ENCODE peak calls at places on chromosome 21, in five cellular contexts. K is fibroblast of pulmonary artery, P is cardiac fibroblast, Q is B cell, Y is GM10248. C is an unnamed sample.

GRCh38 chr21:25171438-25171837 is 435.8 kb downstream of the MRPL39 start:
- DNase-seq in P (peak), Q (no peak), Y (no peak), K (peak), C (no peak)

GRCh38 chr21:44684483-44684882 is 2.5 kb upstream of the KRTAP12-1 start:
- DNase-seq in Y (no peak), K (no peak), P (no peak), Q (no peak), C (no peak)

GRCh38 chr21:27388835-27389234 is 421.9 kb upstream of the ADAMTS5 start:
- DNase-seq in P (no peak), Q (no peak), K (no peak), Y (no peak), C (no peak)

GRCh38 chr21:30194701-30195299 is 21.1 kb downstream of the CLDN8 start:
- DNase-seq in Q (no peak), K (peak), P (peak), Y (no peak), C (no peak)

GRCh38 chr21:27429612-27430361 is 462.9 kb upstream of the ADAMTS5 start:
- DNase-seq in K (peak), Q (no peak), P (peak), Y (no peak), C (no peak)

GRCh38 chr21:42975886-42976608 is 1.7 kb downstream of the PKNOX1 start:
- DNase-seq in Y (no peak), Q (no peak), P (peak), K (no peak), C (no peak)

GRCh38 chr21:43291347-43291950 is 122.6 kb downstream of the CRYAA start:
- DNase-seq in P (no peak), Q (no peak), Y (no peak), K (no peak), C (no peak)

GRCh38 chr21:25999935-26000582 is 170.5 kb downstream of the APP start:
- DNase-seq in P (no peak), Q (no peak), K (no peak), Y (no peak), C (no peak)

GRCh38 chr21:41316641-41317392 is at the start of gene FAM3B:
- DNase-seq in Y (no peak), Q (peak), P (no peak), K (no peak), C (no peak)

GRCh38 chr21:43757601-43758000 is 18.5 kb downstream of the CSTB start:
- DNase-seq in Q (no peak), K (no peak), Y (no peak), P (no peak), C (no peak)

GRCh38 chr21:29490016-29490415 is 191.3 kb downstream of the BACH1 start:
- DNase-seq in P (no peak), Q (no peak), K (peak), Y (no peak), C (no peak)

GRCh38 chr21:44089001-44089911 is 17.9 kb upstream of the PWP2 start:
- DNase-seq in P (no peak), Q (peak), Y (no peak), K (no peak), C (peak)

GRCh38 chr21:16579538-16579937 is 849.8 kb downstream of the USP25 start:
- DNase-seq in K (peak), P (peak), Y (no peak), Q (no peak), C (no peak)

GRCh38 chr21:14259669-14260458 is 43.9 kb downstream of the RBM11 start:
- DNase-seq in P (peak), Y (peak), K (peak), Q (no peak), C (no peak)

GRCh38 chr21:36610201-36610600 is 88.7 kb upstream of the SIM2 start:
- DNase-seq in Y (no peak), P (peak), K (peak), Q (no peak), C (no peak)

GRCh38 chr21:16454371-16454770 is 724.6 kb downstream of the USP25 start:
- DNase-seq in K (peak), Q (no peak), P (peak), Y (no peak), C (no peak)

GRCh38 chr21:45042664-45043161 is 31.7 kb upstream of the ADARB1 start:
- DNase-seq in K (no peak), Q (peak), P (no peak), Y (no peak), C (no peak)

GRCh38 chr21:43306391-43306790 is 120.5 kb downstream of the SIK1 start:
- DNase-seq in Y (no peak), P (no peak), Q (no peak), K (no peak), C (no peak)

GRCh38 chr21:16047857-16048256 is 318.1 kb downstream of the USP25 start:
- DNase-seq in P (peak), Y (no peak), Q (no peak), K (no peak), C (no peak)

GRCh38 chr21:42721341-42721824 is 68.0 kb downstream of the PDE9A start:
- DNase-seq in Y (no peak), P (peak), Q (no peak), K (peak), C (no peak)

GRCh38 chr21:44933938-44934260 is 5.9 kb upstream of the SLX9 start:
- DNase-seq in Q (no peak), K (no peak), Y (no peak), P (no peak), C (no peak)

GRCh38 chr21:26965567-26966359 is 1.1 kb downstream of the ADAMTS5 start:
- DNase-seq in Q (peak), Y (peak), K (no peak), P (peak), C (peak)

GRCh38 chr21:40051801-40052200 is 184.6 kb downstream of the PCP4 start:
- DNase-seq in P (no peak), Q (no peak), Y (no peak), K (no peak), C (no peak)

GRCh38 chr21:15272591-15272990 is 207.8 kb upstream of the NRIP1 start:
- DNase-seq in Y (no peak), K (peak), P (peak), Q (no peak), C (no peak)

GRCh38 chr21:41142051-41142795 is 25.7 kb upstream of the BACE2 start:
- DNase-seq in K (peak), P (peak), Y (no peak), Q (no peak), C (no peak)

GRCh38 chr21:28336299-28336698 is 656.4 kb downstream of the LTN1 start:
- DNase-seq in K (peak), P (peak), Y (no peak), Q (no peak), C (no peak)

GRCh38 chr21:42118121-42118795 is 47.1 kb downstream of the UMODL1 start:
- DNase-seq in K (no peak), P (no peak), Q (no peak), Y (no peak), C (no peak)

GRCh38 chr21:15870819-15871218 is 141.0 kb downstream of the USP25 start:
- DNase-seq in P (no peak), Q (no peak), Y (peak), K (no peak), C (no peak)

GRCh38 chr21:24955275-24955961 is 651.9 kb downstream of the MRPL39 start:
- DNase-seq in K (no peak), Y (peak), Q (no peak), P (no peak), C (no peak)

GRCh38 chr21:42674351-42674940 is 21.0 kb downstream of the PDE9A start:
- DNase-seq in K (peak), Q (no peak), Y (no peak), P (peak), C (no peak)

GRCh38 chr21:41426656-41427311 is 745 bp downstream of the MX1 start:
- DNase-seq in Q (peak), K (no peak), P (no peak), Y (peak), C (no peak)

GRCh38 chr21:42775123-42775522 is 104.2 kb downstream of the WDR4 start:
- DNase-seq in Q (no peak), K (no peak), Y (no peak), P (no peak), C (no peak)

GRCh38 chr21:15051652-15052554 is 12.9 kb downstream of the NRIP1 start:
- DNase-seq in P (peak), Y (peak), K (no peak), Q (no peak), C (no peak)

GRCh38 chr21:31173881-31174555 is 135.7 kb upstream of the KRTAP19-8 start:
- DNase-seq in P (peak), K (no peak), Q (no peak), Y (no peak), C (no peak)

GRCh38 chr21:14825405-14826032 is 239.3 kb downstream of the NRIP1 start:
- DNase-seq in Q (no peak), K (no peak), P (no peak), Y (peak), C (no peak)

GRCh38 chr21:41681336-41681801 is 85.5 kb downstream of the RIPK4 start:
- DNase-seq in Y (no peak), P (no peak), K (no peak), Q (no peak), C (no peak)

GRCh38 chr21:26565546-26565945 is 7.5 kb downstream of the CYYR1 start:
- DNase-seq in K (no peak), Y (no peak), P (no peak), Q (no peak), C (no peak)

GRCh38 chr21:36430841-36431240 is 45.6 kb downstream of the CHAF1B start:
- DNase-seq in Y (no peak), P (peak), Q (no peak), K (peak), C (no peak)

GRCh38 chr21:32921632-32922230 is 104.0 kb upstream of the OLIG2 start:
- DNase-seq in K (no peak), P (no peak), Y (peak), Q (no peak), C (no peak)
- TF ChIP-seq CTCF in K (peak), P (peak), Y (peak), Q (peak), C (peak)

GRCh38 chr21:33414068-33414467 is 10.9 kb downstream of the IFNGR2 start:
- DNase-seq in P (no peak), Y (no peak), Q (no peak), K (no peak), C (no peak)
- TF ChIP-seq CTCF in P (no peak), Y (no peak), Q (no peak), K (no peak), C (no peak)

DNA sequence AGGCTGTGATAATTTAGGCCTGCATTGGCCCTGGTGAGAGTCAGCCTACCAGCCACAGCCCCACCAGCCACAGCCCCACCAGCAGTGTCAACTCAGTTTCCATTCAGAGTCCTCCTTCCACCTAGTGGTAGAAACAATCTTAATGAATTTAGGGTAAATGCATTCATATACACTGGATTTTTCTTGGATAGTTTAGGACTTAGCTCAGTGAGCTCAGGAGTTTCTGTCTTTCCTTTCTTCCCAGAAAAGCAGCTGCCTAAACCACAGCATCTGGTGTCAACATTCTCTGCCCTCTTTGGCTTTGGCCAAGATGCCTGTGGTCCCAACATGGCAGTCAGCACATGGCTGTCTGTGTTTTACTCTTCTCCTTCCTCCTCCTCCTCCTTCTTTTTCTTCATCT is 94.0 kb downstream of the CLIC6 start:
- DNase-seq in Y (no peak), K (peak), P (peak), Q (no peak), C (no peak)
- TF ChIP-seq CTCF in Y (no peak), K (no peak), P (no peak), Q (no peak), C (no peak)

GRCh38 chr21:38696617-38697016 is 109.1 kb upstream of the ETS2 start:
- DNase-seq in K (no peak), P (no peak), Y (no peak), Q (no peak), C (no peak)
- TF ChIP-seq CTCF in K (no peak), P (no peak), Y (no peak), Q (no peak), C (no peak)

C was measured in CD14-positive monocyte.